ENCODE peak calls at places on chromosomes 4 and X, in seven cellular contexts. R is DND-41; J is SK-N-SH; I is fibroblast of lung; C is mesenchymal stem cell; P is CD8-positive, alpha-beta memory T cell; F is breast epithelium. Q is an unnamed sample. For H3K27me3, the result is how much of the 10 kb centered on the place peaks cover.

GRCh38 chr4:93203708-93204107 is 624.8 kb upstream of the ATOH1 start:
- DNase-seq in R (no peak), J (no peak), I (no peak), C (peak), P (no peak), F (no peak), Q (no peak)

GRCh38 chr4:69323284-69323683 is 43.0 kb downstream of the UGT2B28 start:
- DNase-seq in R (no peak), J (no peak), I (no peak), C (no peak), P (no peak), F (no peak), Q (no peak)

GRCh38 chr4:22686156-22686555 is 6.6 kb upstream of the GBA3 start:
- DNase-seq in R (no peak), J (no peak), I (peak), C (no peak), P (no peak), F (no peak), Q (no peak)

GRCh38 chrX:6151971-6152370 is 76.7 kb downstream of the NLGN4X start:
- DNase-seq in R (no peak), J (no peak), I (no peak), C (no peak), P (no peak), F (no peak), Q (no peak)

GRCh38 chr4:10159671-10160070 is 43.1 kb upstream of the WDR1 start:
- DNase-seq in R (no peak), J (no peak), I (no peak), C (no peak), P (no peak), F (no peak), Q (no peak)

GRCh38 chr4:69497081-69497480 is 1.4 kb upstream of the UGT2B4 start:
- DNase-seq in R (no peak), J (no peak), I (peak), C (peak), P (no peak), F (no peak), Q (no peak)

GRCh38 chr4:56744030-56744429 is 62.9 kb upstream of the HOPX start:
- DNase-seq in R (no peak), J (no peak), I (no peak), C (no peak), P (no peak), F (no peak), Q (no peak)

GRCh38 chrX:43493751-43494150 is 162.3 kb upstream of the MAOA start:
- DNase-seq in R (no peak), J (no peak), I (peak), C (no peak), P (no peak), F (no peak), Q (no peak)

GRCh38 chr4:38344929-38345328 is 319.1 kb upstream of the KLF3 start:
- DNase-seq in R (no peak), J (no peak), I (peak), C (peak), P (no peak), F (no peak), Q (no peak)

GRCh38 chr4:48322063-48322462 is 19.3 kb upstream of the SLAIN2 start:
- DNase-seq in R (no peak), J (no peak), I (no peak), C (no peak), P (no peak), F (no peak), Q (no peak)

GRCh38 chrX:8731579-8732395 is at the start of gene ANOS1:
- DNase-seq in R (no peak), J (peak), I (peak), C (peak), P (no peak), F (no peak), Q (peak)

GRCh38 chr4:148056879-148057278 is 325.0 kb downstream of the ARHGAP10 start:
- DNase-seq in R (no peak), J (no peak), I (peak), C (peak), P (peak), F (peak), Q (peak)

GRCh38 chrX:39688576-39689373 is 409.0 kb downstream of the BCOR start:
- DNase-seq in R (peak), J (peak), I (peak), C (peak), P (no peak), F (no peak), Q (peak)

GRCh38 chrX:136227074-136227473 is 24.1 kb downstream of the MAP7D3 start:
- DNase-seq in R (no peak), J (no peak), I (no peak), C (no peak), P (no peak), F (no peak), Q (no peak)

GRCh38 chr4:40434126-40434692 is 99.1 kb downstream of the CHRNA9 start:
- DNase-seq in R (no peak), J (no peak), I (no peak), C (no peak), P (no peak), F (no peak), Q (no peak)

GRCh38 chrX:11756354-11757318 is 1.4 kb upstream of the MSL3 start:
- DNase-seq in R (no peak), J (no peak), I (no peak), C (peak), P (no peak), F (no peak), Q (no peak)

GRCh38 chrX:11753668-11754067 is 4.4 kb upstream of the MSL3 start:
- DNase-seq in R (no peak), J (no peak), I (no peak), C (no peak), P (no peak), F (no peak), Q (no peak)

GRCh38 chrX:11757397-11757728 is 674 bp upstream of the MSL3 start:
- DNase-seq in R (peak), J (no peak), I (no peak), C (no peak), P (no peak), F (no peak), Q (no peak)

GRCh38 chrX:11755724-11756123 is 2.3 kb upstream of the MSL3 start:
- DNase-seq in R (no peak), J (no peak), I (no peak), C (no peak), P (no peak), F (no peak), Q (no peak)

GRCh38 chrX:11754958-11755645 is 2.9 kb upstream of the MSL3 start:
- DNase-seq in R (no peak), J (no peak), I (no peak), C (no peak), P (no peak), F (no peak), Q (no peak)
- H3K27me3 ChIP-seq in R (under half), J (under half), I (under half), C (under half), P (under half), F (under half), Q (under half)

GRCh38 chr4:76620723-76621463 is 185.9 kb downstream of the SHROOM3 start:
- DNase-seq in R (no peak), J (no peak), I (no peak), C (no peak), P (no peak), F (no peak), Q (no peak)

GRCh38 chr4:76623217-76624060 is 188.4 kb downstream of the SHROOM3 start:
- DNase-seq in R (no peak), J (no peak), I (no peak), C (peak), P (no peak), F (no peak), Q (no peak)

GRCh38 chr4:76624271-76624681 is 189.2 kb downstream of the SHROOM3 start:
- DNase-seq in R (no peak), J (no peak), I (peak), C (peak), P (no peak), F (peak), Q (no peak)

GRCh38 chr4:76622126-76622525 is 187.1 kb downstream of the SHROOM3 start:
- DNase-seq in R (no peak), J (no peak), I (no peak), C (peak), P (no peak), F (no peak), Q (no peak)

DNA sequence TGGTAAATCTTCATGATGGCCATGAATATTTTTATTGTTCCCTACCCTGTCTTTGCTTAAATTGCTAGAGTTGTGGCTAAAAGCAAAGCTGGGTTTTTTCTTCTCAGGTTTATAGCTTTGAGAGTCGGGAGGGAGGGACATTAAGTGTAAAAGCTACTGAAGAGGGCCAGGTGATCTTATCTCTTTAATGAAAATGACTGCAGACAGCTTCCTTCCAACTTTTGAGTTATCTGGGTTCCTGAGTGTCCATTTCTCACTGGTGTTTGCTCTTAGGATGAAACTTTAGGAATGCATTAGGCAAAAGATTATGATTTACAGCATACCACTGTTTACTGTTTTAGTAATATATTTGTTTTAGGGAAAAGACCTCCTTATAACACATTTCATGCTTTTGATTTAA is 187.7 kb downstream of the SHROOM3 start:
- DNase-seq in R (no peak), J (no peak), I (no peak), C (peak), P (no peak), F (no peak), Q (no peak)
- H3K4me3 ChIP-seq in R (no peak), J (no peak), I (no peak), C (no peak), P (no peak), F (no peak), Q (no peak)

DNA sequence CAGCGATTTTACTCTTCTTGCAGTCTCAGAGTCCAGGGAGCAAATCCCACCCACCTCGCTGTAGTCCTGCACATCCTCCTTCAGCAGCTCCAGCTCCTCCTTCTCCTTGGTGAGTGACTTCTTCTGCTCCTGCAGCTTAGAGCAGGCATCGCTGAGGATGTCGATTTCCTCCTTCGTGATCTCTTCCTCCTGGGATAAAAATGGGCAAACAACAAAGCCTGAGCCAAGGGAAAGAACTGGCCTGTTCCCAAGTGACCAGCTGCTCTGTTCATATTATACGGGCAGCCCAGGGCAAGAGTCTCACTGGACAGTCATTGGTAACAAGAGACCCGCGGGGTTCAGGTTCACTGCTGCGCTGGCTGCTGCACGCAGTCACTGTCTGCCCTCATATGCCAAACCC is 26.2 kb downstream of the FGFR3 start:
- DNase-seq in R (no peak), J (peak), I (peak), C (no peak), P (no peak), F (no peak), Q (peak)
- H3K27me3 ChIP-seq in R (under half), J (under half), I (under half), C (under half), P (under half), F (under half), Q (under half)

DNA sequence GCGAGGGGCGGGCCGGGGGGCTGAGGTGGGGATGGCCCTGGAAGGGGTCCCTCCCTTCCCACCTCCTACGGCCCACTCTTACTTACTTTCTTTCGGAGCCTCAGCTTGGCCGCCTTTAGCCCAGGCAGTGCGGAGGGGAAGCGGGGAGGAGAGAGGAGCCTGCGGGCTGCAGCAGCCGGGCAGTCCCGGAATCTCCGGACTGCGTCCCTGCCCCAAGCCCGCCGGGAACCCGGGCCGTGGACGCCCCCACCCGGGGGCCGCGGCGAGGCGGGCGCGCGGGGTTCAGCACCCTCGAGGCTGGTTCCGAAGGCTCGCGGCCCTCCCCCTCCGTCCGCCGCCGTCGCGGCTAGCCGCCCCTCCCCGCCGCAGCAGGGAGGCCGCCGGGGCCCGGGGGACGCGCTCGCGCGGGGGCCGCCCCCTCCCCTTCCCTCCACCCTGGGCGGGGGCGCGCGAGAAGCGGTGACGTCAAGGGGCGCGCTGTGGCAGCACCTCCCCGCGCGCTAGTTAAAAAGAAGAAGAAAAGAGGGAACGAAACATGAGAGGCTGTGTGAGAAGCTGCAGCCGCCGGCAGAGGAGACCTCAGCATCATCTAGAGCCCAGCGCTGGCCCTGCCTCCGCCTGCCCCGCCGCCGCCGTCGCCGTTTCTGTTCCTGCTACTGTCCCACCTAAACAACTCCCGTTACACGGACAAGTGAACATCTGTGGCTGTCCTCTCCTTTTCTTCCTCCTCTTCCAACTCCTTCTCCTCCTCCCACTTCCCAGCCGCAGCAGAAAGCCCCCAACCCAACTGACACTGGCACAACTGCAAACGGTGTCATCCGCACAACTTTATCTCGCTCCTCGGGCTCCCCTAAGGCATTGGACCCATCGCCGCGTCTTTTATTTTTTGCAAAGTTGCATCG is at the start of gene HHIP:
- DNase-seq in R (peak), J (peak), I (peak), C (peak), P (no peak), F (no peak), Q (peak)
- H3K4me3 ChIP-seq in R (peak), J (peak), I (peak), C (peak), P (no peak), F (peak), Q (peak)

GRCh38 chrX:131739823-131740222 is 195.9 kb downstream of the OR13H1 start:
- DNase-seq in R (no peak), J (no peak), I (no peak), C (peak), P (no peak), F (no peak), Q (no peak)

GRCh38 chrX:131746491-131746968 is 202.7 kb downstream of the OR13H1 start:
- DNase-seq in R (peak), J (peak), I (no peak), C (no peak), P (no peak), F (peak), Q (peak)

GRCh38 chrX:131745942-131746489 is 202.1 kb downstream of the OR13H1 start:
- DNase-seq in R (no peak), J (no peak), I (no peak), C (no peak), P (no peak), F (no peak), Q (no peak)

GRCh38 chrX:131741103-131741581 is 197.3 kb downstream of the OR13H1 start:
- DNase-seq in R (no peak), J (peak), I (no peak), C (no peak), P (no peak), F (peak), Q (peak)
- H3K27me3 ChIP-seq in R (under half), J (under half), I (under half), C (under half), P (under half), F (under half), Q (under half)

GRCh38 chr4:108335081-108335480 is 166.3 kb upstream of the LEF1 start:
- DNase-seq in R (no peak), J (no peak), I (no peak), C (no peak), P (no peak), F (no peak), Q (no peak)
- H3K4me3 ChIP-seq in R (no peak), J (no peak), I (no peak), C (no peak), P (no peak), F (no peak), Q (no peak)

GRCh38 chrX:113048480-113048879 is 207.8 kb upstream of the AMOT start:
- DNase-seq in R (no peak), J (no peak), I (no peak), C (no peak), P (no peak), F (no peak), Q (no peak)
- H3K27me3 ChIP-seq in R (under half), J (under half), I (under half), C (under half), P (under half), F (under half), Q (under half)

GRCh38 chr4:120765271-120765985 is 157.1 kb downstream of the PRDM5 start:
- DNase-seq in R (no peak), J (no peak), I (no peak), C (peak), P (no peak), F (no peak), Q (no peak)
- H3K4me3 ChIP-seq in R (no peak), J (no peak), I (no peak), C (no peak), P (no peak), F (no peak), Q (no peak)

DNA sequence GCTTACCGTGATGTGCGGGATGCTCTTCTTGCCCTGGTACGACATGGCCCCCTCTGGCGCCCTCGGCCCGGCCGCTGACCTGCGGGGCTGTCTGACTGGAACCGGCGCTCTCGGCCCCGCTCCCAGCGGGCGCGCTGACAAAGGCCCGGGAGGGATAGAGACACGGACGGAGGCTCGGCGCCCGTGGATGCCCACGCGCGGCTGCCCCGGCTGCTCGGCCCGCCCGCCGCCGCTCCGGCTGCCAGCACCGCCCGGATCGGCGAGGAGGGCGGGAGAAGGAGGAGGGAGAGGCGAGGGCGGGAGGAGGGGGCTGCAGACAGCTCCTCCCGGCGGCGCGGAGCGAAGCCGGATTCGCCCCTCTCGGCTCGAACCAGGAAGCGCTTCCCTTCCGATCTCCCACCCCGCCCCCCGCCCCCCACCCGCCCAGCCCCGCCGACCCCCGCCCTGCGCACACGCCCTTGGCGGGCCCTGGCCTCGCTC is 4.6 kb downstream of the CRMP1 start:
- DNase-seq in R (no peak), J (peak), I (no peak), C (peak), P (no peak), F (no peak), Q (no peak)
- H3K27me3 ChIP-seq in R (under half), J (under half), I (under half), C (half or more), P (under half), F (half or more), Q (under half)

Q was measured in right cardiac atrium.